ENCODE peak calls at places on chromosomes 5 and 9, in ten cellular contexts. L is colonic mucosa; U is stimulated activated CD4-positive, alpha-beta T cell treated with anti-CD3 and anti-CD28 coated beads, Interleukin-4, amount 100 ng/mL, for 4 hours; J is activated B cell treated with CpG ODN at 0.5 μM for 24 hours; B is left cardiac atrium; R is GM13976; T is A172; Y is astrocyte of the spinal cord; Z is Calu3; D is endodermal cell. W is an unnamed sample.

GRCh38 chr5:31866166-31866565 is 227.2 kb downstream of the PDZD2 start:
- DNase-seq in Z (no peak), B (no peak), J (no peak), Y (no peak), R (no peak), L (no peak), D (peak), U (no peak), T (no peak), W (no peak)

GRCh38 chr9:86485359-86485758 is 131.1 kb upstream of the TUT7 start:
- DNase-seq in L (no peak), U (no peak), T (no peak), J (no peak), R (peak), Z (no peak), D (no peak), B (no peak), Y (no peak), W (no peak)

GRCh38 chr5:155481182-155481581 is 467.6 kb downstream of the KIF4B start:
- DNase-seq in Z (no peak), J (no peak), Y (no peak), D (no peak), T (no peak), B (no peak), L (no peak), R (no peak), U (no peak), W (no peak)

GRCh38 chr5:96692436-96692835 is 30.3 kb downstream of the CAST start:
- DNase-seq in Y (peak), J (no peak), L (no peak), Z (no peak), T (no peak), D (no peak), R (no peak), B (no peak), U (no peak), W (no peak)

GRCh38 chr5:95042040-95042439 is 242.9 kb downstream of the MCTP1 start:
- DNase-seq in D (no peak), U (no peak), T (no peak), Y (no peak), J (no peak), L (no peak), R (no peak), B (no peak), Z (no peak), W (no peak)

GRCh38 chr5:141650851-141651727 is at the start of gene FCHSD1:
- DNase-seq in U (peak), R (peak), B (peak), T (peak), Y (peak), J (peak), Z (peak), D (peak), L (peak), W (no peak)

GRCh38 chr5:177133119-177133844 is at the start of gene NSD1:
- DNase-seq in T (peak), R (peak), Z (peak), Y (peak), U (peak), B (peak), D (peak), J (peak), L (peak), W (peak)

GRCh38 chr9:99336005-99336404 is 113.9 kb downstream of the SEC61B start:
- DNase-seq in Z (no peak), U (no peak), Y (no peak), R (no peak), B (no peak), D (no peak), J (no peak), T (no peak), L (no peak), W (no peak)

GRCh38 chr9:98375138-98375726 is 119.8 kb upstream of the TBC1D2 start:
- DNase-seq in Z (no peak), R (no peak), U (no peak), J (no peak), Y (peak), B (no peak), T (peak), L (no peak), D (no peak), W (no peak)

GRCh38 chr9:37559125-37559524 is 17.1 kb downstream of the FBXO10 start:
- DNase-seq in L (no peak), B (no peak), T (no peak), Y (no peak), U (no peak), D (no peak), Z (no peak), R (no peak), J (no peak), W (no peak)

GRCh38 chr5:113292535-113292934 is 142.3 kb downstream of the TSSK1B start:
- DNase-seq in U (no peak), D (no peak), Y (no peak), J (no peak), R (no peak), B (no peak), Z (no peak), T (no peak), L (no peak), W (no peak)

GRCh38 chr9:131262327-131263032 is 13.8 kb downstream of the FAM78A start:
- DNase-seq in J (no peak), R (no peak), T (no peak), Y (no peak), Z (no peak), L (no peak), D (no peak), U (no peak), B (no peak), W (no peak)

W was measured in GM12878.